ENCODE peak calls at places on chromosome 10, in four cellular contexts. R, D, H and X are unnamed samples.

GRCh38 chr10:43644252-43644651 is 4.4 kb downstream of the ZNF32 start:
- DNase-seq in R (peak; percentile 5), D (no peak), H (no peak), X (no peak)

GRCh38 chr10:24989867-24990266 is 26.1 kb downstream of the ENKUR start:
- DNase-seq in H (peak; percentile 28), R (no peak), D (no peak), X (no peak)

GRCh38 chr10:118362103-118362502 is 20.0 kb upstream of the FAM204A start:
- DNase-seq in H (no peak), D (no peak), R (no peak), X (no peak)

GRCh38 chr10:104054430-104054829 is 31.2 kb downstream of the COL17A1 start:
- DNase-seq in D (no peak), H (peak; percentile 23), R (no peak), X (no peak)

GRCh38 chr10:8386781-8387180 is 332.3 kb downstream of the GATA3 start:
- DNase-seq in R (no peak), H (no peak), D (no peak), X (no peak)

GRCh38 chr10:118835682-118836326 is 81.0 kb upstream of the CACUL1 start:
- DNase-seq in R (peak; percentile 83), H (no peak), D (no peak), X (peak; percentile 79)

GRCh38 chr10:1130226-1130625 is 74.0 kb downstream of the WDR37 start:
- DNase-seq in H (no peak), R (no peak), D (no peak), X (no peak)

GRCh38 chr10:117005454-117006055 is 568 bp upstream of the SHTN1 start:
- DNase-seq in H (no peak), D (peak; percentile 56), R (peak; percentile 48), X (peak; percentile 69)

GRCh38 chr10:47241256-47241655 is 58.7 kb upstream of the GDF10 start:
- DNase-seq in H (no peak), R (no peak), D (no peak), X (no peak)

GRCh38 chr10:17758200-17758599 is 6.2 kb downstream of the TMEM236 start:
- DNase-seq in R (no peak), D (no peak), H (no peak), X (no peak)

GRCh38 chr10:93495654-93496321 is 624 bp upstream of the CEP55 start:
- DNase-seq in R (peak; percentile 45), H (no peak), D (no peak), X (peak; percentile 40)

GRCh38 chr10:13930123-13930522 is 343.4 kb downstream of the PRPF18 start:
- DNase-seq in D (no peak), H (no peak), R (no peak), X (no peak)

GRCh38 chr10:58734116-58734515 is 221.4 kb downstream of the BICC1 start:
- DNase-seq in D (no peak), R (no peak), H (no peak), X (no peak)

GRCh38 chr10:61039868-61040267 is 95.9 kb upstream of the RHOBTB1 start:
- DNase-seq in D (no peak), H (no peak), R (no peak), X (no peak)

GRCh38 chr10:67925449-67926005 is 41.1 kb downstream of the SIRT1 start:
- DNase-seq in R (no peak), H (peak; percentile 16), D (no peak), X (no peak)

GRCh38 chr10:71262027-71262426 is 49.7 kb downstream of the UNC5B start:
- DNase-seq in R (no peak), H (no peak), D (no peak), X (no peak)

GRCh38 chr10:132938472-132939329 is 3.7 kb downstream of the CFAP46 start:
- DNase-seq in R (no peak), H (no peak), D (no peak), X (no peak)

GRCh38 chr10:12750526-12751201 is 250.8 kb downstream of the CCDC3 start:
- DNase-seq in H (no peak), D (no peak), R (no peak), X (no peak)

GRCh38 chr10:33612116-33612515 is 277.6 kb upstream of the NRP1 start:
- DNase-seq in H (no peak), R (no peak), D (no peak), X (no peak)

GRCh38 chr10:114023198-114023597 is 20.5 kb upstream of the ADRB1 start:
- DNase-seq in D (no peak), H (peak; percentile 64), R (no peak), X (no peak)

GRCh38 chr10:63712717-63713115 is 191.5 kb downstream of the REEP3 start:
- DNase-seq in R (no peak), D (no peak), H (no peak), X (no peak)

GRCh38 chr10:104350146-104350635 is 3.4 kb upstream of the CFAP58 start:
- DNase-seq in R (peak; percentile 68), D (no peak), H (peak; percentile 78), X (peak; percentile 51)

GRCh38 chr10:60093317-60093716 is 187.0 kb upstream of the CCDC6 start:
- DNase-seq in D (no peak), R (no peak), H (no peak), X (no peak)

GRCh38 chr10:11425288-11425595 is 186.2 kb downstream of the USP6NL start:
- DNase-seq in H (peak; percentile 19), R (no peak), D (no peak), X (peak; percentile 28)

GRCh38 chr10:31304261-31304970 is 14.6 kb upstream of the ZEB1 start:
- DNase-seq in D (no peak), H (no peak), R (no peak), X (no peak)

GRCh38 chr10:125002423-125003145 is 60.7 kb downstream of the ZRANB1 start:
- DNase-seq in D (no peak), R (no peak), H (no peak), X (no peak)

GRCh38 chr10:80506189-80506575 is 31.5 kb upstream of the SH2D4B start:
- DNase-seq in H (peak; percentile 78), D (no peak), R (no peak), X (no peak)

GRCh38 chr10:83917519-83918506 is 221.5 kb upstream of the GHITM start:
- DNase-seq in H (no peak), R (no peak), D (no peak), X (no peak)

GRCh38 chr10:93219347-93219746 is 145.7 kb downstream of the CYP26A1 start:
- DNase-seq in H (no peak), D (no peak), R (no peak), X (no peak)

GRCh38 chr10:102673961-102674511 is 29.8 kb downstream of the TRIM8 start:
- DNase-seq in D (peak; percentile 64), R (peak; percentile 61), H (peak; percentile 76), X (peak; percentile 67)

GRCh38 chr10:3323865-3324498 is 151.4 kb upstream of the PITRM1 start:
- DNase-seq in R (no peak), D (no peak), H (no peak), X (no peak)

GRCh38 chr10:132307823-132308587 is at the start of gene STK32C:
- DNase-seq in R (peak; percentile 66), D (peak; percentile 93), H (peak; percentile 86), X (peak; percentile 24)

GRCh38 chr10:44280615-44281014 is 104.3 kb downstream of the CXCL12 start:
- DNase-seq in D (no peak), H (no peak), R (no peak), X (no peak)

GRCh38 chr10:132113206-132113605 is 47.5 kb downstream of the JAKMIP3 start:
- DNase-seq in H (no peak), D (peak; percentile 48), R (no peak), X (no peak)

GRCh38 chr10:48273741-48274140 is 755 bp downstream of the FRMPD2 start:
- DNase-seq in D (no peak), H (no peak), R (no peak), X (no peak)

GRCh38 chr10:102262744-102263370 is 17.5 kb downstream of the GBF1 start:
- DNase-seq in R (no peak), H (peak; percentile 19), D (no peak), X (no peak)